ENCODE peak calls at places on chromosome 5, in nine cellular contexts. One of them, this sample, is unnamed.

GRCh38 chr5:31561936-31562335 is 29.8 kb downstream of the C5orf22 start:
- DNase-seq in spleen: no peak
- DNase-seq in fibroblast of pulmonary artery: no peak
- DNase-seq in left ventricle myocardium inferior: no peak
- DNase-seq in pancreas: no peak
- DNase-seq in LNCaP clone FGC: no peak
- DNase-seq in hepatocyte: no peak
- DNase-seq in BJ: no peak
- DNase-seq in cardiac fibroblast: no peak
- DNase-seq in this sample: no peak

GRCh38 chr5:54837939-54838457 is 147.4 kb downstream of the ESM1 start:
- DNase-seq in spleen: no peak
- DNase-seq in fibroblast of pulmonary artery: no peak
- DNase-seq in left ventricle myocardium inferior: no peak
- DNase-seq in pancreas: peak
- DNase-seq in LNCaP clone FGC: no peak
- DNase-seq in hepatocyte: no peak
- DNase-seq in BJ: no peak
- DNase-seq in cardiac fibroblast: no peak
- DNase-seq in this sample: no peak

GRCh38 chr5:131386779-131387178 is 122.9 kb downstream of the CDC42SE2 start:
- DNase-seq in spleen: no peak
- DNase-seq in fibroblast of pulmonary artery: peak
- DNase-seq in left ventricle myocardium inferior: no peak
- DNase-seq in pancreas: no peak
- DNase-seq in LNCaP clone FGC: peak
- DNase-seq in hepatocyte: peak
- DNase-seq in BJ: no peak
- DNase-seq in cardiac fibroblast: no peak
- DNase-seq in this sample: peak

GRCh38 chr5:133938039-133938821 is 30.2 kb downstream of the C5orf15 start:
- DNase-seq in spleen: no peak
- DNase-seq in fibroblast of pulmonary artery: peak
- DNase-seq in left ventricle myocardium inferior: no peak
- DNase-seq in pancreas: peak
- DNase-seq in LNCaP clone FGC: no peak
- DNase-seq in hepatocyte: peak
- DNase-seq in BJ: no peak
- DNase-seq in cardiac fibroblast: no peak
- DNase-seq in this sample: no peak

GRCh38 chr5:93279292-93279974 is 301.6 kb downstream of the NR2F1-AS1 start:
- DNase-seq in spleen: no peak
- DNase-seq in fibroblast of pulmonary artery: no peak
- DNase-seq in left ventricle myocardium inferior: no peak
- DNase-seq in pancreas: no peak
- DNase-seq in LNCaP clone FGC: no peak
- DNase-seq in hepatocyte: no peak
- DNase-seq in BJ: no peak
- DNase-seq in cardiac fibroblast: no peak
- DNase-seq in this sample: no peak

GRCh38 chr5:53418844-53419243 is 61.6 kb upstream of the FST start:
- DNase-seq in spleen: no peak
- DNase-seq in fibroblast of pulmonary artery: peak
- DNase-seq in left ventricle myocardium inferior: no peak
- DNase-seq in pancreas: no peak
- DNase-seq in LNCaP clone FGC: no peak
- DNase-seq in hepatocyte: no peak
- DNase-seq in BJ: peak
- DNase-seq in cardiac fibroblast: peak
- DNase-seq in this sample: peak

GRCh38 chr5:140556438-140556837 is 835 bp downstream of the SRA1 start:
- DNase-seq in spleen: no peak
- DNase-seq in fibroblast of pulmonary artery: peak
- DNase-seq in left ventricle myocardium inferior: no peak
- DNase-seq in pancreas: no peak
- DNase-seq in LNCaP clone FGC: no peak
- DNase-seq in hepatocyte: no peak
- DNase-seq in BJ: no peak
- DNase-seq in cardiac fibroblast: peak
- DNase-seq in this sample: no peak

GRCh38 chr5:136457390-136458094 is 92.2 kb upstream of the TRPC7 start:
- DNase-seq in spleen: no peak
- DNase-seq in fibroblast of pulmonary artery: no peak
- DNase-seq in left ventricle myocardium inferior: no peak
- DNase-seq in pancreas: peak
- DNase-seq in LNCaP clone FGC: no peak
- DNase-seq in hepatocyte: peak
- DNase-seq in BJ: no peak
- DNase-seq in cardiac fibroblast: no peak
- DNase-seq in this sample: no peak

GRCh38 chr5:171624396-171624795 is 161.2 kb upstream of the SMIM23 start:
- DNase-seq in spleen: no peak
- DNase-seq in fibroblast of pulmonary artery: no peak
- DNase-seq in left ventricle myocardium inferior: no peak
- DNase-seq in pancreas: no peak
- DNase-seq in LNCaP clone FGC: no peak
- DNase-seq in hepatocyte: no peak
- DNase-seq in BJ: no peak
- DNase-seq in cardiac fibroblast: no peak
- DNase-seq in this sample: no peak

GRCh38 chr5:172659909-172660628 is 19.0 kb downstream of the NEURL1B start:
- DNase-seq in spleen: peak
- DNase-seq in fibroblast of pulmonary artery: peak
- DNase-seq in left ventricle myocardium inferior: peak
- DNase-seq in pancreas: peak
- DNase-seq in LNCaP clone FGC: peak
- DNase-seq in hepatocyte: peak
- DNase-seq in BJ: peak
- DNase-seq in cardiac fibroblast: peak
- DNase-seq in this sample: peak

GRCh38 chr5:154486427-154486866 is 8.4 kb upstream of the HAND1 start:
- DNase-seq in spleen: peak
- DNase-seq in fibroblast of pulmonary artery: no peak
- DNase-seq in left ventricle myocardium inferior: no peak
- DNase-seq in pancreas: no peak
- DNase-seq in LNCaP clone FGC: no peak
- DNase-seq in hepatocyte: peak
- DNase-seq in BJ: no peak
- DNase-seq in cardiac fibroblast: no peak
- DNase-seq in this sample: no peak

GRCh38 chr5:65050826-65051498 is 282.2 kb downstream of the CWC27 start:
- DNase-seq in spleen: no peak
- DNase-seq in fibroblast of pulmonary artery: no peak
- DNase-seq in left ventricle myocardium inferior: no peak
- DNase-seq in pancreas: no peak
- DNase-seq in LNCaP clone FGC: no peak
- DNase-seq in hepatocyte: no peak
- DNase-seq in BJ: no peak
- DNase-seq in cardiac fibroblast: no peak
- DNase-seq in this sample: no peak

GRCh38 chr5:111248571-111248970 is 24.4 kb downstream of the CAMK4 start:
- DNase-seq in spleen: no peak
- DNase-seq in fibroblast of pulmonary artery: no peak
- DNase-seq in left ventricle myocardium inferior: no peak
- DNase-seq in pancreas: no peak
- DNase-seq in LNCaP clone FGC: no peak
- DNase-seq in hepatocyte: no peak
- DNase-seq in BJ: no peak
- DNase-seq in cardiac fibroblast: no peak
- DNase-seq in this sample: no peak

GRCh38 chr5:94700592-94700991 is 82.1 kb downstream of the SLF1 start:
- DNase-seq in spleen: no peak
- DNase-seq in fibroblast of pulmonary artery: no peak
- DNase-seq in left ventricle myocardium inferior: no peak
- DNase-seq in pancreas: no peak
- DNase-seq in LNCaP clone FGC: no peak
- DNase-seq in hepatocyte: no peak
- DNase-seq in BJ: no peak
- DNase-seq in cardiac fibroblast: peak
- DNase-seq in this sample: no peak

GRCh38 chr5:106853266-106853665 is 817.5 kb downstream of the EFNA5 start:
- DNase-seq in spleen: no peak
- DNase-seq in fibroblast of pulmonary artery: no peak
- DNase-seq in left ventricle myocardium inferior: no peak
- DNase-seq in pancreas: no peak
- DNase-seq in LNCaP clone FGC: no peak
- DNase-seq in hepatocyte: no peak
- DNase-seq in BJ: no peak
- DNase-seq in cardiac fibroblast: no peak
- DNase-seq in this sample: no peak

GRCh38 chr5:148202531-148203092 is at the start of gene SPINK6:
- DNase-seq in spleen: no peak
- DNase-seq in fibroblast of pulmonary artery: no peak
- DNase-seq in left ventricle myocardium inferior: no peak
- DNase-seq in pancreas: no peak
- DNase-seq in LNCaP clone FGC: no peak
- DNase-seq in hepatocyte: no peak
- DNase-seq in BJ: no peak
- DNase-seq in cardiac fibroblast: no peak
- DNase-seq in this sample: peak

DNA sequence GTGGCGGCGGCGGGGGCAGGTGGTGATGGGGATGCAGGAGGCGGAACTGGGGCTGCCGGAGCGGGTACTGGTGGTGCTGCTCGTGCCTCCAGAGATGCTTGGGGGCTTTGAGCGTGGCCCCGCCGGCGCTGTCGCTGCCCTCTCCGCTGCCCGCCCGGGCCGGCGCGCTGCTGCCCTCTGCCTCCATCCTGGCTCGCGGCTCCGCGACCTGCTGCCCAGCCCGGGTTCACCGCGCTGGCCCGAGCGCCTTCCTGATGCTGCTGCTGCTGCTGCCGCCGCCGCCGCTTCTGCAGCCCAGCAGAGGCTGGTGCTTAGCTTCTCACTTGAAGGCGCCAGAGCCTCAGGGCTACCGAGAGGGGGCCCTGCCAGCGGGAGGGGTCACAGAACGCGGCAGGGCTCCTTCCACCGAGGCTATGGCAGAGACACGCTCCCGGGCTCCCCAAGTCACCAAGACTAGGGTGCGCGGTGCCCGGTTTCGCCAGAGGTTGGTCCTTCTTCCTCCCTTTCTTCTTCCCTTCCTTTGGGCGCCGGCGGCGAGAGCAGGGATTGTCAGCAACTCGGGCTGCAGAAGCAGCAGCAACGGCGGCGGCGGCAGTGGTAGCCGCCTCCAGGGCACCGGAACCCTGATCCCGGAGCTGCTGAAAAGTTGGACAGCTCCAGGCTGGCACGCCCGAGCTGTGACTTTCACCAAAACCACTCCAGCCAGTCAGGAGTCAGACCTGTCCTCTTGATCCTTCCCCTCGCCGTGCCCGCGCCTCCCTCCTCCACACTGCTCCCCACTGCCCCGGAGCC is at the start of gene PDE4D:
- DNase-seq in spleen: peak
- DNase-seq in fibroblast of pulmonary artery: peak
- DNase-seq in left ventricle myocardium inferior: peak
- DNase-seq in pancreas: peak
- DNase-seq in LNCaP clone FGC: peak
- DNase-seq in hepatocyte: peak
- DNase-seq in BJ: no peak
- DNase-seq in cardiac fibroblast: peak
- DNase-seq in this sample: peak
- H3K4me3 ChIP-seq in spleen: no peak
- H3K4me3 ChIP-seq in fibroblast of pulmonary artery: peak
- H3K4me3 ChIP-seq in left ventricle myocardium inferior: peak
- H3K4me3 ChIP-seq in pancreas: peak
- H3K4me3 ChIP-seq in LNCaP clone FGC: peak
- H3K4me3 ChIP-seq in hepatocyte: no peak
- H3K4me3 ChIP-seq in BJ: peak
- H3K4me3 ChIP-seq in cardiac fibroblast: peak
- H3K4me3 ChIP-seq in this sample: peak

GRCh38 chr5:113503146-113503545 is 10.3 kb upstream of the YTHDC2 start:
- DNase-seq in spleen: no peak
- DNase-seq in fibroblast of pulmonary artery: no peak
- DNase-seq in left ventricle myocardium inferior: no peak
- DNase-seq in pancreas: no peak
- DNase-seq in LNCaP clone FGC: no peak
- DNase-seq in hepatocyte: no peak
- DNase-seq in BJ: no peak
- DNase-seq in cardiac fibroblast: no peak
- DNase-seq in this sample: no peak
- TF ChIP-seq CTCF in spleen: no peak
- TF ChIP-seq CTCF in fibroblast of pulmonary artery: no peak
- TF ChIP-seq CTCF in left ventricle myocardium inferior: no peak
- TF ChIP-seq CTCF in pancreas: no peak
- TF ChIP-seq CTCF in LNCaP clone FGC: no peak
- TF ChIP-seq CTCF in hepatocyte: no peak
- TF ChIP-seq CTCF in BJ: no peak
- TF ChIP-seq CTCF in cardiac fibroblast: no peak
- TF ChIP-seq CTCF in this sample: no peak

DNA sequence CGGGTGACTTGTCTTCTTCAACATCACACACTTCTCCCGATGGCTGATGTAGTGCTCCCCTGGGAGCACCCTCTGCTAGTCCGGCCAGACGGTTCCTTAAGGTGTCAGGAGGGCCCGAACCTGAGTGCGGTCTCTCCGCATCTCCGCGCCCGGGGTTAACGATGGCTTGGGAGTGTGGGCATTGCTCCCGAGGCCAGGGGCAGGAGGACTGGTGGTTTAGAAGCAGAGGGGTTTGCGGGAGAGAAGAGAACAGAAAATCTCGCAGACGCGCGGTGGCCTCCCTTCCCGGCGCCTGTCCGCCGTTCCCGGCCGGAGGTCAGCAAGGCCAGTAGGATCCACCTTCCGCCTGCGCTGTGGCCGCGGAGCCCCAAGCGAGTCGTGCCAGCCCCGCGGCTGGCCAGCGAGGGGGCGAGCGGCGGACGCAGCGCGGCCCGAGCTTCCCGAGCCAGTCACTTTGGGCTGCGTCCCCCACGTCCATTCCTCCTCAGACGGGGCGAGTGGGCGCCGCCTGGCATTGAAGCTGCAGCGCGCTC is 700 bp downstream of the CDO1 start:
- DNase-seq in spleen: no peak
- DNase-seq in fibroblast of pulmonary artery: no peak
- DNase-seq in left ventricle myocardium inferior: peak
- DNase-seq in pancreas: no peak
- DNase-seq in LNCaP clone FGC: no peak
- DNase-seq in hepatocyte: peak
- DNase-seq in BJ: no peak
- DNase-seq in cardiac fibroblast: no peak
- DNase-seq in this sample: peak
- H3K4me3 ChIP-seq in spleen: peak
- H3K4me3 ChIP-seq in fibroblast of pulmonary artery: peak
- H3K4me3 ChIP-seq in left ventricle myocardium inferior: peak
- H3K4me3 ChIP-seq in pancreas: peak
- H3K4me3 ChIP-seq in LNCaP clone FGC: no peak
- H3K4me3 ChIP-seq in hepatocyte: peak
- H3K4me3 ChIP-seq in BJ: peak
- H3K4me3 ChIP-seq in cardiac fibroblast: peak
- H3K4me3 ChIP-seq in this sample: peak

DNA sequence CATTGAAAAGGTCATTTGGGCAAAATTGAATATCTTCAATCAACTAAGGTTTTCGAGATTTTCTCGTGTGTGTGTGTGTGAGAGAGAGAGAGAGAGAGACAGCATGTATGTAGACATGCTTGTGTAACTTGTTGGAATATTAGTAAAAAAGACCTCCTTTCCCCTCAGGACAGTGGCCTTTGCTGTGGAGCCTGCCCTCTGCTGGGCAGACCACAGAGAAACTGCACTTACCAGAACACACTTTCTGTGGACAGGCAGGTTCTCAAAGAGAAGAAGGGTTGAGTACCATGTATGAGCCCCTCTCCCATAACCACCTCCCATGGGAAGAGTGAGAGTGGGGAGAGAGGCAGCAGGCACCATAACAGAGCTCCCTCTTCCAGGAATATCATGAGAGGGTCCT is 45.6 kb downstream of the CFAP90 start:
- DNase-seq in spleen: no peak
- DNase-seq in fibroblast of pulmonary artery: peak
- DNase-seq in left ventricle myocardium inferior: no peak
- DNase-seq in pancreas: no peak
- DNase-seq in LNCaP clone FGC: no peak
- DNase-seq in hepatocyte: no peak
- DNase-seq in BJ: no peak
- DNase-seq in cardiac fibroblast: peak
- DNase-seq in this sample: no peak
- TF ChIP-seq CTCF in spleen: no peak
- TF ChIP-seq CTCF in fibroblast of pulmonary artery: peak
- TF ChIP-seq CTCF in left ventricle myocardium inferior: no peak
- TF ChIP-seq CTCF in pancreas: no peak
- TF ChIP-seq CTCF in LNCaP clone FGC: peak
- TF ChIP-seq CTCF in hepatocyte: peak
- TF ChIP-seq CTCF in BJ: peak
- TF ChIP-seq CTCF in cardiac fibroblast: no peak
- TF ChIP-seq CTCF in this sample: peak

This sample was measured in astrocyte of the spinal cord.